ENCODE peak calls at places on chromosomes 3 and 15, in five cellular contexts. D, L, P, O and R are unnamed samples.

GRCh38 chr3:16523778-16524177 is 10.3 kb upstream of the RFTN1 start:
- DNase-seq in D (peak), L (no peak), P (no peak), O (no peak), R (no peak)

GRCh38 chr15:39549912-39550311 is 31.0 kb upstream of the THBS1 start:
- DNase-seq in D (no peak), L (no peak), P (no peak), O (no peak), R (no peak)

GRCh38 chr15:55267401-55268053 is 22.1 kb downstream of the RAB27A start:
- DNase-seq in D (peak), L (no peak), P (peak), O (no peak), R (no peak)

GRCh38 chr3:186138272-186138981 is 29.5 kb upstream of the ETV5 start:
- DNase-seq in D (no peak), L (no peak), P (no peak), O (no peak), R (no peak)

GRCh38 chr3:172647823-172648222 is 63.0 kb downstream of the NCEH1 start:
- DNase-seq in D (no peak), L (peak), P (no peak), O (no peak), R (no peak)

GRCh38 chr3:131794766-131795381 is 239.9 kb downstream of the CPNE4 start:
- DNase-seq in D (peak), L (peak), P (no peak), O (peak), R (no peak)

GRCh38 chr15:39700301-39700700 is 82.3 kb downstream of the FSIP1 start:
- DNase-seq in D (peak), L (no peak), P (no peak), O (no peak), R (no peak)

GRCh38 chr15:73134196-73134595 is 81.9 kb downstream of the NEO1 start:
- DNase-seq in D (no peak), L (no peak), P (no peak), O (no peak), R (no peak)

GRCh38 chr3:37906734-37907282 is 45.1 kb downstream of the CTDSPL start:
- DNase-seq in D (no peak), L (no peak), P (no peak), O (no peak), R (no peak)

GRCh38 chr3:196997311-196997710 is 28.7 kb upstream of the PIGZ start:
- DNase-seq in D (no peak), L (no peak), P (no peak), O (peak), R (no peak)

GRCh38 chr3:126487151-126487771 is 11.6 kb upstream of the ZXDC start:
- DNase-seq in D (no peak), L (no peak), P (no peak), O (peak), R (peak)

GRCh38 chr3:133377396-133377795 is 22.5 kb upstream of the BFSP2 start:
- DNase-seq in D (peak), L (peak), P (no peak), O (no peak), R (peak)

GRCh38 chr3:16319307-16319706 is 54.3 kb downstream of the OXNAD1 start:
- DNase-seq in D (no peak), L (peak), P (peak), O (peak), R (peak)

GRCh38 chr15:29680806-29681485 is 141.3 kb downstream of the TJP1 start:
- DNase-seq in D (no peak), L (no peak), P (no peak), O (no peak), R (no peak)

GRCh38 chr3:4684976-4685375 is 191.8 kb downstream of the ITPR1 start:
- DNase-seq in D (no peak), L (no peak), P (no peak), O (no peak), R (no peak)

GRCh38 chr3:34683851-34684250 is 885.4 kb downstream of the PDCD6IP start:
- DNase-seq in D (peak), L (peak), P (peak), O (peak), R (peak)

GRCh38 chr3:133966954-133967353 is 62.8 kb downstream of the SLCO2A1 start:
- DNase-seq in D (no peak), L (no peak), P (no peak), O (peak), R (no peak)

GRCh38 chr15:65824941-65825544 is 33.0 kb upstream of the DENND4A start:
- DNase-seq in D (peak), L (no peak), P (no peak), O (no peak), R (no peak)

GRCh38 chr3:113533534-113533892 is 1.2 kb downstream of the SIDT1 start:
- DNase-seq in D (no peak), L (no peak), P (peak), O (no peak), R (no peak)

GRCh38 chr15:53716909-53717878 is 42.3 kb downstream of the WDR72 start:
- DNase-seq in D (no peak), L (no peak), P (no peak), O (no peak), R (no peak)

GRCh38 chr3:2872884-2873283 is 237.3 kb downstream of the IL5RA start:
- DNase-seq in D (no peak), L (no peak), P (no peak), O (no peak), R (no peak)

GRCh38 chr3:31289592-31289991 is 243.1 kb upstream of the STT3B start:
- DNase-seq in D (peak), L (no peak), P (no peak), O (no peak), R (no peak)

GRCh38 chr15:100737214-100737613 is 134.8 kb downstream of the ASB7 start:
- DNase-seq in D (no peak), L (no peak), P (no peak), O (no peak), R (no peak)

GRCh38 chr3:126364731-126365301 is 7.6 kb upstream of the KLF15 start:
- DNase-seq in D (no peak), L (no peak), P (no peak), O (no peak), R (no peak)

GRCh38 chr3:105448338-105448982 is 81.8 kb downstream of the ALCAM start:
- DNase-seq in D (no peak), L (no peak), P (no peak), O (no peak), R (no peak)

GRCh38 chr3:105238367-105238766 is 128.3 kb upstream of the ALCAM start:
- DNase-seq in D (no peak), L (no peak), P (no peak), O (no peak), R (no peak)

GRCh38 chr3:174116421-174116820 is 718.9 kb downstream of the NLGN1 start:
- DNase-seq in D (no peak), L (no peak), P (no peak), O (no peak), R (no peak)